ENCODE peak calls at places on chromosomes 1 and 21, in eight cellular contexts. C is suprapubic skin; M is astrocyte of the spinal cord; X is RWPE2; Y is GM12864; L is CD4-positive, alpha-beta T cell; B is GM10248; E is dorsolateral prefrontal cortex. P is an unnamed sample.

GRCh38 chr21:36320421-36321324 is 676 bp downstream of the MORC3 start:
- DNase-seq in M (peak; percentile 76), X (peak; percentile 82), C (peak; percentile 84), B (peak; percentile 69), Y (no peak), L (peak; percentile 28), E (peak; percentile 60), P (peak; percentile 33)

GRCh38 chr21:36460866-36461265 is 19.1 kb downstream of the CLDN14 start:
- DNase-seq in E (no peak), X (no peak), Y (no peak), B (no peak), C (no peak), L (no peak), M (no peak), P (no peak)

GRCh38 chr1:63920154-63921117 is 146.6 kb downstream of the ROR1 start:
- DNase-seq in Y (no peak), E (no peak), X (no peak), M (peak; percentile 72), L (no peak), B (no peak), C (no peak), P (no peak)

GRCh38 chr1:63893976-63894375 is 120.2 kb downstream of the ROR1 start:
- DNase-seq in Y (no peak), L (no peak), C (no peak), X (no peak), B (no peak), E (no peak), M (peak; percentile 15), P (no peak)

GRCh38 chr21:44774972-44775371 is 26.6 kb downstream of the UBE2G2 start:
- DNase-seq in C (peak; percentile 72), E (no peak), X (no peak), B (no peak), M (no peak), Y (no peak), L (no peak), P (no peak)

GRCh38 chr1:97792655-97793054 is 128.2 kb downstream of the DPYD start:
- DNase-seq in Y (no peak), X (no peak), E (no peak), L (no peak), B (no peak), M (no peak), C (no peak), P (no peak)

GRCh38 chr1:226602186-226603029 is 53.8 kb downstream of the STUM start:
- DNase-seq in L (no peak), C (peak; percentile 89), E (no peak), B (no peak), Y (no peak), X (no peak), M (peak; percentile 2), P (no peak)

GRCh38 chr1:152954436-152954835 is 7.4 kb downstream of the SPRR5 start:
- DNase-seq in Y (no peak), X (no peak), M (no peak), E (no peak), B (no peak), C (no peak), L (no peak), P (no peak)

GRCh38 chr1:115765091-115765490 is 3.4 kb downstream of the CASQ2 start:
- DNase-seq in E (no peak), X (no peak), B (no peak), M (no peak), Y (no peak), C (no peak), L (no peak), P (no peak)

GRCh38 chr1:181028241-181029014 is 5.4 kb upstream of the MR1 start:
- DNase-seq in M (peak; percentile 8), C (no peak), B (no peak), Y (no peak), E (no peak), X (no peak), L (no peak), P (no peak)

GRCh38 chr1:89203166-89203565 is 4.4 kb upstream of the GBP4 start:
- DNase-seq in L (no peak), C (no peak), B (no peak), Y (no peak), X (no peak), M (no peak), E (no peak), P (no peak)

GRCh38 chr1:234720709-234721436 is 110.9 kb upstream of the IRF2BP2 start:
- DNase-seq in B (no peak), C (no peak), Y (no peak), M (no peak), L (no peak), X (no peak), E (no peak), P (no peak)

GRCh38 chr1:114342376-114342775 is 168.6 kb downstream of the TRIM33 start:
- DNase-seq in E (no peak), Y (no peak), C (no peak), L (no peak), X (no peak), M (no peak), B (no peak), P (no peak)

GRCh38 chr1:65688215-65688566 is 104.5 kb upstream of the PDE4B start:
- DNase-seq in L (no peak), C (no peak), Y (no peak), E (no peak), B (no peak), X (no peak), M (no peak), P (no peak)

GRCh38 chr1:65691962-65692361 is 100.7 kb upstream of the PDE4B start:
- DNase-seq in L (no peak), Y (no peak), M (no peak), C (no peak), E (no peak), B (no peak), X (no peak), P (no peak)

GRCh38 chr1:65691152-65691900 is 101.4 kb upstream of the PDE4B start:
- DNase-seq in Y (no peak), B (no peak), L (no peak), M (no peak), X (no peak), C (no peak), E (peak; percentile 78), P (no peak)

GRCh38 chr1:65688848-65689247 is 103.8 kb upstream of the PDE4B start:
- DNase-seq in B (no peak), X (no peak), M (no peak), L (no peak), C (no peak), E (no peak), Y (no peak), P (no peak)

GRCh38 chr1:65687435-65688214 is 105.1 kb upstream of the PDE4B start:
- DNase-seq in M (peak; percentile 59), L (peak; percentile 69), C (peak; percentile 90), Y (no peak), E (peak; percentile 92), B (peak; percentile 63), X (no peak), P (peak; percentile 76)
- TF ChIP-seq CTCF in M (peak; percentile 84), L (peak; percentile 97), C (peak; percentile 96), Y (peak; percentile 89), E (peak; percentile 99), B (peak; percentile 95), X (peak; percentile 93), P (peak; percentile 97)

GRCh38 chr1:173408886-173409285 is 68.2 kb upstream of the PRDX6 start:
- DNase-seq in X (no peak), C (no peak), L (no peak), B (no peak), M (peak; percentile 33), Y (no peak), E (no peak), P (no peak)
- TF ChIP-seq CTCF in X (no peak), C (no peak), L (no peak), B (peak; percentile 31), M (peak; percentile 16), Y (no peak), E (no peak), P (no peak)

GRCh38 chr1:8598060-8598724 is 219.2 kb downstream of the RERE start:
- DNase-seq in B (no peak), C (no peak), Y (no peak), X (no peak), E (peak; percentile 56), M (peak; percentile 46), L (no peak), P (no peak)
- TF ChIP-seq CTCF in B (no peak), C (no peak), Y (no peak), X (no peak), E (peak; percentile 51), M (peak; percentile 59), L (no peak), P (no peak)

GRCh38 chr1:1264868-1265272 is 8.8 kb downstream of the UBE2J2 start:
- DNase-seq in X (peak; percentile 83), Y (no peak), C (no peak), E (no peak), M (peak; percentile 95), B (no peak), L (no peak), P (no peak)
- TF ChIP-seq CTCF in X (peak; percentile 38), Y (peak; percentile 14), C (no peak), E (no peak), M (peak; percentile 60), B (no peak), L (no peak), P (no peak)